ENCODE peak calls at places on chromosomes 7 and 10, in seven cellular contexts. One of them, this sample, is unnamed.

GRCh38 chr7:1380211-1380815 is 79.0 kb downstream of the MICALL2 start:
- DNase-seq in ovary: no peak
- DNase-seq in HL-60: no peak
- DNase-seq in kidney: no peak
- DNase-seq in hepatocyte: no peak
- DNase-seq in epithelial cell of esophagus: no peak
- DNase-seq in lower leg skin: no peak
- DNase-seq in this sample: no peak

GRCh38 chr10:74991435-74991834 is 120.0 kb upstream of the SAMD8 start:
- DNase-seq in ovary: no peak
- DNase-seq in HL-60: peak; percentile 16
- DNase-seq in kidney: no peak
- DNase-seq in hepatocyte: peak; percentile 30
- DNase-seq in epithelial cell of esophagus: peak; percentile 57
- DNase-seq in lower leg skin: no peak
- DNase-seq in this sample: no peak

GRCh38 chr10:53022663-53023088 is 250.1 kb upstream of the MBL2 start:
- DNase-seq in ovary: no peak
- DNase-seq in HL-60: no peak
- DNase-seq in kidney: no peak
- DNase-seq in hepatocyte: no peak
- DNase-seq in epithelial cell of esophagus: peak; percentile 9
- DNase-seq in lower leg skin: no peak
- DNase-seq in this sample: peak; percentile 6

GRCh38 chr10:97140887-97141745 is 44.6 kb downstream of the SLIT1 start:
- DNase-seq in ovary: no peak
- DNase-seq in HL-60: no peak
- DNase-seq in kidney: peak; percentile 63
- DNase-seq in hepatocyte: peak; percentile 38
- DNase-seq in epithelial cell of esophagus: no peak
- DNase-seq in lower leg skin: no peak
- DNase-seq in this sample: no peak

GRCh38 chr7:47513741-47514241 is 68.1 kb downstream of the TNS3 start:
- DNase-seq in ovary: peak; percentile 34
- DNase-seq in HL-60: no peak
- DNase-seq in kidney: peak; percentile 71
- DNase-seq in hepatocyte: peak; percentile 74
- DNase-seq in epithelial cell of esophagus: peak; percentile 40
- DNase-seq in lower leg skin: no peak
- DNase-seq in this sample: peak; percentile 97

GRCh38 chr7:129669901-129670300 is 58.4 kb downstream of the NRF1 start:
- DNase-seq in ovary: no peak
- DNase-seq in HL-60: no peak
- DNase-seq in kidney: no peak
- DNase-seq in hepatocyte: no peak
- DNase-seq in epithelial cell of esophagus: no peak
- DNase-seq in lower leg skin: no peak
- DNase-seq in this sample: no peak

GRCh38 chr7:11746591-11746990 is 85.4 kb downstream of the THSD7A start:
- DNase-seq in ovary: no peak
- DNase-seq in HL-60: no peak
- DNase-seq in kidney: no peak
- DNase-seq in hepatocyte: no peak
- DNase-seq in epithelial cell of esophagus: no peak
- DNase-seq in lower leg skin: no peak
- DNase-seq in this sample: no peak

GRCh38 chr10:77422491-77423338 is 214.9 kb downstream of the KCNMA1 start:
- DNase-seq in ovary: no peak
- DNase-seq in HL-60: no peak
- DNase-seq in kidney: no peak
- DNase-seq in hepatocyte: no peak
- DNase-seq in epithelial cell of esophagus: no peak
- DNase-seq in lower leg skin: no peak
- DNase-seq in this sample: no peak

GRCh38 chr7:134083766-134084487 is 43.2 kb upstream of the LRGUK start:
- DNase-seq in ovary: no peak
- DNase-seq in HL-60: no peak
- DNase-seq in kidney: no peak
- DNase-seq in hepatocyte: peak; percentile 36
- DNase-seq in epithelial cell of esophagus: peak; percentile 28
- DNase-seq in lower leg skin: no peak
- DNase-seq in this sample: peak; percentile 46

GRCh38 chr10:110206988-110207804 is at the start of gene MXI1:
- DNase-seq in ovary: peak; percentile 74
- DNase-seq in HL-60: peak; percentile 92
- DNase-seq in kidney: peak; percentile 85
- DNase-seq in hepatocyte: peak; percentile 84
- DNase-seq in epithelial cell of esophagus: peak; percentile 92
- DNase-seq in lower leg skin: peak; percentile 94
- DNase-seq in this sample: peak; percentile 72

GRCh38 chr10:36181421-36181820 is 539.3 kb upstream of the FZD8 start:
- DNase-seq in ovary: no peak
- DNase-seq in HL-60: no peak
- DNase-seq in kidney: no peak
- DNase-seq in hepatocyte: no peak
- DNase-seq in epithelial cell of esophagus: no peak
- DNase-seq in lower leg skin: no peak
- DNase-seq in this sample: peak; percentile 66

GRCh38 chr7:122182081-122182480 is 38.0 kb upstream of the AASS start:
- DNase-seq in ovary: no peak
- DNase-seq in HL-60: no peak
- DNase-seq in kidney: no peak
- DNase-seq in hepatocyte: no peak
- DNase-seq in epithelial cell of esophagus: peak; percentile 3
- DNase-seq in lower leg skin: no peak
- DNase-seq in this sample: no peak

GRCh38 chr10:98107644-98108430 is 26.6 kb upstream of the R3HCC1L start:
- DNase-seq in ovary: no peak
- DNase-seq in HL-60: no peak
- DNase-seq in kidney: no peak
- DNase-seq in hepatocyte: no peak
- DNase-seq in epithelial cell of esophagus: no peak
- DNase-seq in lower leg skin: no peak
- DNase-seq in this sample: no peak

GRCh38 chr7:2982831-2983230 is 60.8 kb downstream of the CARD11 start:
- DNase-seq in ovary: no peak
- DNase-seq in HL-60: no peak
- DNase-seq in kidney: peak; percentile 53
- DNase-seq in hepatocyte: no peak
- DNase-seq in epithelial cell of esophagus: no peak
- DNase-seq in lower leg skin: no peak
- DNase-seq in this sample: no peak

GRCh38 chr7:152406491-152406890 is 29.3 kb downstream of the KMT2C start:
- DNase-seq in ovary: no peak
- DNase-seq in HL-60: no peak
- DNase-seq in kidney: no peak
- DNase-seq in hepatocyte: peak; percentile 14
- DNase-seq in epithelial cell of esophagus: no peak
- DNase-seq in lower leg skin: no peak
- DNase-seq in this sample: no peak

GRCh38 chr10:44650576-44651394 is 260.4 kb upstream of the TMEM72 start:
- DNase-seq in ovary: peak; percentile 55
- DNase-seq in HL-60: no peak
- DNase-seq in kidney: no peak
- DNase-seq in hepatocyte: no peak
- DNase-seq in epithelial cell of esophagus: no peak
- DNase-seq in lower leg skin: no peak
- DNase-seq in this sample: no peak

GRCh38 chr7:40380111-40380510 is 245.3 kb downstream of the SUGCT start:
- DNase-seq in ovary: no peak
- DNase-seq in HL-60: no peak
- DNase-seq in kidney: no peak
- DNase-seq in hepatocyte: no peak
- DNase-seq in epithelial cell of esophagus: no peak
- DNase-seq in lower leg skin: no peak
- DNase-seq in this sample: peak; percentile 59

DNA sequence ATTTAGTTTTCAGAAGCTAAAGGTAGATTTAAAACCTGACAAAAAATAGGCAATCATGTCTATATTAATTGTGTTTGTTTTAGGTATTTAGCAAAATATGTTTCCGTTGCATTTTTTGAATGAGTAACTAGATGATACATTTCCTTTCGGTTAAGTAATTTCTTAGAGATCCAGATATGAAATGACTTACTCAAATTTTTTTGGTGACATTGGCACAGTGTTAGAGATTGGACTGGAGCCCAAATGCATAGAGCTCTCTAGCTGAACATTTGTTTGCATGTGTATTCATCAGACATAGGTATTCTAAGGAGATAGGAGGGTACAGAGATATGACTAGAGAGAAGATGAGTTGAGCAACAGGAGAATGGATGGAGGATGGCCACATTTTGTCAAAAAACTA is 1.9 kb downstream of the BUB3 start:
- DNase-seq in ovary: no peak
- DNase-seq in HL-60: no peak
- DNase-seq in kidney: no peak
- DNase-seq in hepatocyte: no peak
- DNase-seq in epithelial cell of esophagus: peak; percentile 43
- DNase-seq in lower leg skin: no peak
- DNase-seq in this sample: no peak
- H3K4me3 ChIP-seq in ovary: no peak overlapping the region
- H3K4me3 ChIP-seq in HL-60: peak overlapping the region; percentile 93
- H3K4me3 ChIP-seq in kidney: no peak overlapping the region
- H3K4me3 ChIP-seq in hepatocyte: no peak overlapping the region
- H3K4me3 ChIP-seq in epithelial cell of esophagus: peak overlapping the region; percentile 96
- H3K4me3 ChIP-seq in lower leg skin: no peak overlapping the region
- H3K4me3 ChIP-seq in this sample: no peak overlapping the region

GRCh38 chr7:50826371-50827172 is 43.9 kb upstream of the GRB10 start:
- DNase-seq in ovary: no peak
- DNase-seq in HL-60: no peak
- DNase-seq in kidney: no peak
- DNase-seq in hepatocyte: peak; percentile 47
- DNase-seq in epithelial cell of esophagus: peak; percentile 90
- DNase-seq in lower leg skin: peak; percentile 59
- DNase-seq in this sample: peak; percentile 49
- TF ChIP-seq CTCF in ovary: no peak
- TF ChIP-seq CTCF in HL-60: no peak
- TF ChIP-seq CTCF in kidney: no peak
- TF ChIP-seq CTCF in hepatocyte: no peak
- TF ChIP-seq CTCF in epithelial cell of esophagus: no peak
- TF ChIP-seq CTCF in lower leg skin: no peak
- TF ChIP-seq CTCF in this sample: peak; percentile 2

DNA sequence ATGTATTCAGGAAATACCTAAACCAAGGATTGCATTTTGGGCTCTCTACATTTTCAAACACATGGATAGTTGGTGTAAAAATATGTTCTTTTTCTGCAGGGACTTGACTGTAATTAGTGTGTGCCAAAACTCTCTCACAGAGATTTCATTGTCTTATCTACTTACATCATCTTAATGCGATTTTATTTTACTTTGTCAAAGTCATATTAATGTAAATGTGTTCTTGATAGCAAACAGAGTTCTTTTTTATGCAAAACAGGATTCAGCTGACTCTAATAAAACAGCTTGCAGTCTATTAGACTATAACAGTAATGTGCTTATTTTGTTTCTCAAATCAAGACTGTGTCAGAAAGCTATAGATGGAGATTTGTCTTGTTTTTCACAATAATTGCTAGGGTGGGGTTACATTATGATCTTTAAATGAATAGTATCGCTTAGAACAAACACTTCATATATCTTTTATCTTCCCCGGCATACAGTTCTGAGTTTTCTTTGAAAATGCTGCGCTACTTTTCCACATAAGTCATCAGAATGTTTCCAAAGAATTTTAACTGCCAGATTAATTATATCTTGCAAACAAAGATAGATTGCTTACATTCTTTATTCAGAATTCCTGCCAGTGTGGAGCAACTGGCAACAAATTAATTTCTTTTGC is 65.1 kb upstream of the ARID5B start:
- DNase-seq in ovary: no peak
- DNase-seq in HL-60: no peak
- DNase-seq in kidney: no peak
- DNase-seq in hepatocyte: no peak
- DNase-seq in epithelial cell of esophagus: no peak
- DNase-seq in lower leg skin: no peak
- DNase-seq in this sample: peak; percentile 45
- H3K4me3 ChIP-seq in ovary: no peak overlapping the region
- H3K4me3 ChIP-seq in HL-60: no peak overlapping the region
- H3K4me3 ChIP-seq in kidney: no peak overlapping the region
- H3K4me3 ChIP-seq in hepatocyte: no peak overlapping the region
- H3K4me3 ChIP-seq in epithelial cell of esophagus: no peak overlapping the region
- H3K4me3 ChIP-seq in lower leg skin: no peak overlapping the region
- H3K4me3 ChIP-seq in this sample: no peak overlapping the region

GRCh38 chr10:131571845-131572244 is 260.3 kb upstream of the TCERG1L start:
- DNase-seq in ovary: no peak
- DNase-seq in HL-60: no peak
- DNase-seq in kidney: no peak
- DNase-seq in hepatocyte: no peak
- DNase-seq in epithelial cell of esophagus: no peak
- DNase-seq in lower leg skin: peak; percentile 43
- DNase-seq in this sample: no peak

GRCh38 chr10:131570716-131571307 is 259.3 kb upstream of the TCERG1L start:
- DNase-seq in ovary: no peak
- DNase-seq in HL-60: no peak
- DNase-seq in kidney: no peak
- DNase-seq in hepatocyte: no peak
- DNase-seq in epithelial cell of esophagus: no peak
- DNase-seq in lower leg skin: peak; percentile 52
- DNase-seq in this sample: no peak

GRCh38 chr10:131571346-131571745 is 259.8 kb upstream of the TCERG1L start:
- DNase-seq in ovary: no peak
- DNase-seq in HL-60: no peak
- DNase-seq in kidney: no peak
- DNase-seq in hepatocyte: no peak
- DNase-seq in epithelial cell of esophagus: no peak
- DNase-seq in lower leg skin: peak; percentile 63
- DNase-seq in this sample: no peak

GRCh38 chr10:131568866-131569265 is 257.3 kb upstream of the TCERG1L start:
- DNase-seq in ovary: no peak
- DNase-seq in HL-60: no peak
- DNase-seq in kidney: no peak
- DNase-seq in hepatocyte: no peak
- DNase-seq in epithelial cell of esophagus: no peak
- DNase-seq in lower leg skin: peak; percentile 28
- DNase-seq in this sample: no peak

DNA sequence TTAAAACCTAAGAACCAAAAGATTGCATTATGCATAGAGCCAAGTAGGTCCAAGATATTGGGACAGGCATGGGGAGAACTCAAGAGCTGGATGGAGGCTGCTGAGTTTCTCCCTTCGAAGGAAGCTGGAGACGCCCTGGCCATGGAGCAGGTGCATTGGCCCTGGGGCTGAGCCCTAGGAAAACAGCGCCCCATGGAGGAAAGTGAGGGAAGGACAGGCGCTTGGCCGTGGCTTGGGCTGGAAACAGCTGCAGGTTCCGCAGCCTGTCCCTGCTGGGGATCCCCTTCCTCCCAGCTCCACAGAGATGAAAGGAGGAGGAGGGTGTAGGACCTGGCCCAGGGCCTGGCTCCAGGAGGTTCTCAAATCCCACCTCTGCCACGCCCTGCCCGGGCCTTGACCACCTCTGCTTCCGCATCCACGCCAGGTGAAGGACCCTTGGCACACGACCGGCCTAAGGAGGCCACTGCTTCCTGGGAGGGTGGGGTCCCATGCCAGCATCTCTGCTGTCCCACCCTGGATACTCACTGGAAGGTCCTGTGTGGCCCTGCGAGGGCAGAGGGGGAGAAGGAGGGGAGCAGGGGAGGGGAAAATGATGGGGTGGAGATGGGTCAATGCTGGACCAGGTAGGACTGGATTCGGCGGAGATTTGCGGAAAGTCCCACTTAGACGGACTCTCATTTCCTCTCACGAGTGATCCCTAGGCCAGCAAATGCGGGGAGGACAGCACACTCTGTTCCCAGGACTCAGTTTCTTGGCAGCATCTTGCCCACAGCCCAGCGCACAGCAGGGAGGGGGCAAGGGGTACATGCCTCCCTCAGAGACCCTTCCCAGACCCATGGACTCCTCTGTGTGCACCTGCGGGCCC is 258.6 kb upstream of the TCERG1L start:
- DNase-seq in ovary: no peak
- DNase-seq in HL-60: no peak
- DNase-seq in kidney: no peak
- DNase-seq in hepatocyte: no peak
- DNase-seq in epithelial cell of esophagus: no peak
- DNase-seq in lower leg skin: peak; percentile 62
- DNase-seq in this sample: no peak
- TF ChIP-seq CTCF in ovary: no peak
- TF ChIP-seq CTCF in HL-60: no peak
- TF ChIP-seq CTCF in kidney: no peak
- TF ChIP-seq CTCF in hepatocyte: peak; percentile 19
- TF ChIP-seq CTCF in epithelial cell of esophagus: no peak
- TF ChIP-seq CTCF in lower leg skin: no peak
- TF ChIP-seq CTCF in this sample: no peak

This sample was measured in fibroblast of villous mesenchyme.